ENCODE peak calls at places on chromosome 16, in eight cellular contexts. One of them, this sample, is unnamed.

GRCh38 chr16:87602005-87602790 is at the start of gene JPH3:
- DNase-seq in hypothalamus: no peak
- DNase-seq in SJCRH30: no peak
- DNase-seq in HTR-8/SVneo: peak
- DNase-seq in epithelial cell of esophagus: no peak
- DNase-seq in T1000: no peak
- DNase-seq in CD8-positive, alpha-beta memory T cell: no peak
- DNase-seq in DMS 273 treated with DMSO at 0.1 percent for 48 hours: no peak
- DNase-seq in this sample: no peak

GRCh38 chr16:57422026-57422944 is 17.7 kb downstream of the CCL17 start:
- DNase-seq in HTR-8/SVneo: no peak
- DNase-seq in epithelial cell of esophagus: peak
- DNase-seq in T1000: no peak
- DNase-seq in hypothalamus: no peak
- DNase-seq in SJCRH30: peak
- DNase-seq in DMS 273 treated with DMSO at 0.1 percent for 48 hours: peak
- DNase-seq in CD8-positive, alpha-beta memory T cell: no peak
- DNase-seq in this sample: no peak

GRCh38 chr16:14232106-14232890 is 161.2 kb downstream of the MRTFB start:
- DNase-seq in CD8-positive, alpha-beta memory T cell: no peak
- DNase-seq in HTR-8/SVneo: no peak
- DNase-seq in epithelial cell of esophagus: no peak
- DNase-seq in DMS 273 treated with DMSO at 0.1 percent for 48 hours: no peak
- DNase-seq in hypothalamus: no peak
- DNase-seq in SJCRH30: no peak
- DNase-seq in T1000: no peak
- DNase-seq in this sample: no peak

GRCh38 chr16:78462261-78463208 is 363.1 kb downstream of the WWOX start:
- DNase-seq in SJCRH30: no peak
- DNase-seq in epithelial cell of esophagus: no peak
- DNase-seq in HTR-8/SVneo: no peak
- DNase-seq in CD8-positive, alpha-beta memory T cell: no peak
- DNase-seq in T1000: no peak
- DNase-seq in DMS 273 treated with DMSO at 0.1 percent for 48 hours: no peak
- DNase-seq in hypothalamus: no peak
- DNase-seq in this sample: no peak

GRCh38 chr16:78022347-78022746 is at the start of gene CLEC3A:
- DNase-seq in SJCRH30: no peak
- DNase-seq in hypothalamus: no peak
- DNase-seq in T1000: no peak
- DNase-seq in DMS 273 treated with DMSO at 0.1 percent for 48 hours: no peak
- DNase-seq in epithelial cell of esophagus: no peak
- DNase-seq in HTR-8/SVneo: no peak
- DNase-seq in CD8-positive, alpha-beta memory T cell: no peak
- DNase-seq in this sample: no peak

GRCh38 chr16:50593410-50594139 is 45.4 kb downstream of the NKD1 start:
- DNase-seq in CD8-positive, alpha-beta memory T cell: no peak
- DNase-seq in DMS 273 treated with DMSO at 0.1 percent for 48 hours: no peak
- DNase-seq in T1000: no peak
- DNase-seq in HTR-8/SVneo: no peak
- DNase-seq in hypothalamus: peak
- DNase-seq in SJCRH30: peak
- DNase-seq in epithelial cell of esophagus: no peak
- DNase-seq in this sample: no peak

GRCh38 chr16:81575307-81575706 is 130.7 kb downstream of the CMIP start:
- DNase-seq in epithelial cell of esophagus: no peak
- DNase-seq in SJCRH30: no peak
- DNase-seq in hypothalamus: no peak
- DNase-seq in CD8-positive, alpha-beta memory T cell: no peak
- DNase-seq in T1000: no peak
- DNase-seq in DMS 273 treated with DMSO at 0.1 percent for 48 hours: no peak
- DNase-seq in HTR-8/SVneo: no peak
- DNase-seq in this sample: no peak

GRCh38 chr16:10297341-10298006 is 88.4 kb upstream of the ATF7IP2 start:
- DNase-seq in SJCRH30: no peak
- DNase-seq in hypothalamus: peak
- DNase-seq in DMS 273 treated with DMSO at 0.1 percent for 48 hours: no peak
- DNase-seq in epithelial cell of esophagus: no peak
- DNase-seq in CD8-positive, alpha-beta memory T cell: no peak
- DNase-seq in HTR-8/SVneo: no peak
- DNase-seq in T1000: no peak
- DNase-seq in this sample: no peak

GRCh38 chr16:15885560-15886001 is 2.8 kb downstream of the CEP20 start:
- DNase-seq in DMS 273 treated with DMSO at 0.1 percent for 48 hours: no peak
- DNase-seq in epithelial cell of esophagus: no peak
- DNase-seq in HTR-8/SVneo: no peak
- DNase-seq in hypothalamus: no peak
- DNase-seq in SJCRH30: no peak
- DNase-seq in CD8-positive, alpha-beta memory T cell: no peak
- DNase-seq in T1000: no peak
- DNase-seq in this sample: no peak

GRCh38 chr16:17510532-17510931 is 39.8 kb upstream of the XYLT1 start:
- DNase-seq in HTR-8/SVneo: no peak
- DNase-seq in SJCRH30: no peak
- DNase-seq in hypothalamus: no peak
- DNase-seq in DMS 273 treated with DMSO at 0.1 percent for 48 hours: no peak
- DNase-seq in CD8-positive, alpha-beta memory T cell: no peak
- DNase-seq in epithelial cell of esophagus: no peak
- DNase-seq in T1000: no peak
- DNase-seq in this sample: no peak

GRCh38 chr16:16124438-16124837 is 98.9 kb downstream of the ABCC6 start:
- DNase-seq in DMS 273 treated with DMSO at 0.1 percent for 48 hours: no peak
- DNase-seq in SJCRH30: no peak
- DNase-seq in CD8-positive, alpha-beta memory T cell: no peak
- DNase-seq in epithelial cell of esophagus: no peak
- DNase-seq in T1000: no peak
- DNase-seq in HTR-8/SVneo: no peak
- DNase-seq in hypothalamus: no peak
- DNase-seq in this sample: no peak

GRCh38 chr16:2088192-2088631 is 40.4 kb downstream of the TSC2 start:
- DNase-seq in epithelial cell of esophagus: no peak
- DNase-seq in HTR-8/SVneo: no peak
- DNase-seq in hypothalamus: no peak
- DNase-seq in T1000: no peak
- DNase-seq in SJCRH30: no peak
- DNase-seq in DMS 273 treated with DMSO at 0.1 percent for 48 hours: no peak
- DNase-seq in CD8-positive, alpha-beta memory T cell: no peak
- DNase-seq in this sample: no peak

GRCh38 chr16:48102083-48103008 is 53.4 kb downstream of the ABCC12 start:
- DNase-seq in DMS 273 treated with DMSO at 0.1 percent for 48 hours: no peak
- DNase-seq in CD8-positive, alpha-beta memory T cell: no peak
- DNase-seq in SJCRH30: no peak
- DNase-seq in HTR-8/SVneo: no peak
- DNase-seq in hypothalamus: no peak
- DNase-seq in T1000: no peak
- DNase-seq in epithelial cell of esophagus: no peak
- DNase-seq in this sample: no peak

GRCh38 chr16:22233050-22233405 is 26.9 kb downstream of the EEF2K start:
- DNase-seq in HTR-8/SVneo: no peak
- DNase-seq in T1000: no peak
- DNase-seq in SJCRH30: no peak
- DNase-seq in CD8-positive, alpha-beta memory T cell: no peak
- DNase-seq in DMS 273 treated with DMSO at 0.1 percent for 48 hours: no peak
- DNase-seq in epithelial cell of esophagus: no peak
- DNase-seq in hypothalamus: no peak
- DNase-seq in this sample: no peak

GRCh38 chr16:5852151-5852550 is 754.6 kb upstream of the EEF2KMT start:
- DNase-seq in SJCRH30: no peak
- DNase-seq in hypothalamus: no peak
- DNase-seq in DMS 273 treated with DMSO at 0.1 percent for 48 hours: no peak
- DNase-seq in CD8-positive, alpha-beta memory T cell: no peak
- DNase-seq in epithelial cell of esophagus: no peak
- DNase-seq in T1000: no peak
- DNase-seq in HTR-8/SVneo: no peak
- DNase-seq in this sample: no peak

GRCh38 chr16:9049241-9049640 is 42.2 kb upstream of the HAPSTR1 start:
- DNase-seq in hypothalamus: no peak
- DNase-seq in CD8-positive, alpha-beta memory T cell: no peak
- DNase-seq in HTR-8/SVneo: no peak
- DNase-seq in SJCRH30: no peak
- DNase-seq in DMS 273 treated with DMSO at 0.1 percent for 48 hours: no peak
- DNase-seq in T1000: no peak
- DNase-seq in epithelial cell of esophagus: peak
- DNase-seq in this sample: no peak

GRCh38 chr16:50309156-50309526 is 42.8 kb downstream of the ADCY7 start:
- DNase-seq in CD8-positive, alpha-beta memory T cell: no peak
- DNase-seq in T1000: no peak
- DNase-seq in SJCRH30: no peak
- DNase-seq in epithelial cell of esophagus: no peak
- DNase-seq in HTR-8/SVneo: no peak
- DNase-seq in DMS 273 treated with DMSO at 0.1 percent for 48 hours: no peak
- DNase-seq in hypothalamus: no peak
- DNase-seq in this sample: no peak

GRCh38 chr16:58644765-58645487 is 15.3 kb upstream of the CNOT1 start:
- DNase-seq in epithelial cell of esophagus: peak
- DNase-seq in hypothalamus: no peak
- DNase-seq in SJCRH30: no peak
- DNase-seq in T1000: no peak
- DNase-seq in DMS 273 treated with DMSO at 0.1 percent for 48 hours: no peak
- DNase-seq in CD8-positive, alpha-beta memory T cell: no peak
- DNase-seq in HTR-8/SVneo: no peak
- DNase-seq in this sample: no peak

GRCh38 chr16:69721441-69721957 is 4.9 kb downstream of the NQO1 start:
- DNase-seq in SJCRH30: no peak
- DNase-seq in HTR-8/SVneo: no peak
- DNase-seq in DMS 273 treated with DMSO at 0.1 percent for 48 hours: no peak
- DNase-seq in CD8-positive, alpha-beta memory T cell: no peak
- DNase-seq in hypothalamus: no peak
- DNase-seq in epithelial cell of esophagus: no peak
- DNase-seq in T1000: no peak
- DNase-seq in this sample: no peak

GRCh38 chr16:86252596-86252995 is 257.7 kb upstream of the FOXF1 start:
- DNase-seq in SJCRH30: peak
- DNase-seq in epithelial cell of esophagus: no peak
- DNase-seq in CD8-positive, alpha-beta memory T cell: no peak
- DNase-seq in DMS 273 treated with DMSO at 0.1 percent for 48 hours: no peak
- DNase-seq in hypothalamus: no peak
- DNase-seq in HTR-8/SVneo: no peak
- DNase-seq in T1000: no peak
- DNase-seq in this sample: no peak

GRCh38 chr16:74868501-74868900 is 93.9 kb upstream of the FA2H start:
- DNase-seq in DMS 273 treated with DMSO at 0.1 percent for 48 hours: no peak
- DNase-seq in T1000: no peak
- DNase-seq in hypothalamus: no peak
- DNase-seq in CD8-positive, alpha-beta memory T cell: no peak
- DNase-seq in SJCRH30: no peak
- DNase-seq in HTR-8/SVneo: peak
- DNase-seq in epithelial cell of esophagus: peak
- DNase-seq in this sample: no peak